ENCODE peak calls at places on chromosomes 12 and 14, in five cellular contexts. R is pancreas; T is natural killer cell treated with Interleukin-12 subunit alpha and Interleukin-12 subunit beta and Interleukin-15 and Interleukin-18, amount 100 ng/mL, for 72 hours; V is naive thymus-derived CD4-positive, alpha-beta T cell; I is activated naive CD4-positive, alpha-beta T cell treated with anti-CD3 and anti-CD28 coated beads, Interleukin-2, amount 50 U/mL, for 72 hours. J is an unnamed sample.

GRCh38 chr12:26088999-26089398 is 35.8 kb downstream of the BHLHE41 start:
- ATAC-seq in R (no peak), I (peak), T (no peak), V (peak), J (peak)

GRCh38 chr12:20486233-20486632 is 117.9 kb downstream of the PDE3A start:
- ATAC-seq in T (no peak), R (no peak), I (no peak), V (no peak), J (no peak)

GRCh38 chr14:21723431-21724045 is 49.9 kb upstream of the OR4E1 start:
- ATAC-seq in T (peak), R (no peak), I (peak), V (peak), J (no peak)

GRCh38 chr12:10901427-10901826 is 7.9 kb downstream of the TAS2R13 start:
- ATAC-seq in V (no peak), T (no peak), R (no peak), I (no peak), J (peak)

GRCh38 chr12:58529114-58529665 is 391.1 kb downstream of the LRIG3 start:
- ATAC-seq in I (no peak), R (no peak), V (no peak), T (no peak), J (peak)

GRCh38 chr12:43284441-43284840 is 267.6 kb downstream of the ADAMTS20 start:
- ATAC-seq in V (no peak), T (no peak), R (no peak), I (no peak), J (no peak)

GRCh38 chr12:104669057-104669770 is 212.5 kb downstream of the CHST11 start:
- ATAC-seq in V (no peak), T (no peak), I (no peak), R (peak), J (peak)

GRCh38 chr12:65327207-65328076 is 49.0 kb downstream of the MSRB3 start:
- ATAC-seq in V (no peak), R (no peak), T (no peak), I (no peak), J (no peak)

GRCh38 chr14:64604854-64605253 is 55.1 kb downstream of the PPP1R36 start:
- ATAC-seq in T (no peak), I (no peak), R (no peak), V (no peak), J (peak)

GRCh38 chr12:49276304-49277290 is 11.7 kb downstream of the TUBA1C start:
- ATAC-seq in I (peak), V (no peak), T (peak), R (no peak), J (peak)

GRCh38 chr12:122984612-122985358 is 4.3 kb downstream of the ARL6IP4 start:
- ATAC-seq in R (peak), I (no peak), T (no peak), V (no peak), J (no peak)